ENCODE peak calls at places on chromosome 19, in seven cellular contexts. F, W, I, G, U, H and R are unnamed samples.
A peak's percentile ranks its signal among the peaks of the same experiment; 100 is the strongest.

GRCh38 chr19:38037151-38037611 is 130.2 kb downstream of the SIPA1L3 start:
- DNase-seq in F (no peak), W (no peak), I (no peak), G (no peak), U (peak; percentile 53), H (no peak), R (no peak)

GRCh38 chr19:33758541-33759013 is 38.1 kb upstream of the KCTD15 start:
- DNase-seq in F (no peak), W (no peak), I (no peak), G (peak; percentile 5), U (no peak), H (no peak), R (no peak)

GRCh38 chr19:8662263-8662662 is 31.8 kb downstream of the NFILZ start:
- DNase-seq in F (no peak), W (no peak), I (no peak), G (no peak), U (no peak), H (no peak), R (no peak)

GRCh38 chr19:46551175-46551574 is 50.0 kb upstream of the CALM3 start:
- DNase-seq in F (no peak), W (no peak), I (no peak), G (no peak), U (no peak), H (no peak), R (no peak)

GRCh38 chr19:29483944-29484581 is 41.7 kb upstream of the VSTM2B start:
- DNase-seq in F (peak; percentile 21), W (no peak), I (peak; percentile 39), G (no peak), U (no peak), H (peak; percentile 37), R (no peak)

GRCh38 chr19:3107658-3108057 is 13.5 kb downstream of the GNA11 start:
- DNase-seq in F (no peak), W (no peak), I (no peak), G (no peak), U (no peak), H (no peak), R (no peak)

GRCh38 chr19:41595258-41595889 is 19.4 kb downstream of the CEACAM21 start:
- DNase-seq in F (peak; percentile 62), W (no peak), I (peak; percentile 54), G (peak; percentile 74), U (peak; percentile 81), H (peak; percentile 52), R (peak; percentile 66)

GRCh38 chr19:40235238-40236025 is 8.9 kb upstream of the CCNP start:
- DNase-seq in F (peak; percentile 14), W (no peak), I (peak; percentile 60), G (no peak), U (no peak), H (no peak), R (no peak)

GRCh38 chr19:8253678-8254077 is 44.5 kb downstream of the CERS4 start:
- DNase-seq in F (no peak), W (no peak), I (no peak), G (peak; percentile 23), U (no peak), H (no peak), R (no peak)

GRCh38 chr19:40502647-40503046 is 35.8 kb downstream of the SPTBN4 start:
- DNase-seq in F (peak; percentile 69), W (no peak), I (peak; percentile 72), G (no peak), U (no peak), H (no peak), R (peak; percentile 50)

GRCh38 chr19:41699231-41699967 is 9.0 kb upstream of the CEACAM5 start:
- DNase-seq in F (no peak), W (no peak), I (peak; percentile 20), G (no peak), U (no peak), H (no peak), R (no peak)

GRCh38 chr19:49205114-49205513 is 47.5 kb downstream of the TRPM4 start:
- DNase-seq in F (no peak), W (no peak), I (no peak), G (no peak), U (no peak), H (no peak), R (no peak)

GRCh38 chr19:12789904-12790619 is 1.2 kb upstream of the JUNB start:
- DNase-seq in F (peak; percentile 98), W (peak; percentile 95), I (peak; percentile 98), G (peak; percentile 93), U (peak; percentile 98), H (peak; percentile 97), R (peak; percentile 93)

GRCh38 chr19:12788025-12788681 is 3.1 kb upstream of the JUNB start:
- DNase-seq in F (no peak), W (no peak), I (no peak), G (no peak), U (peak; percentile 58), H (no peak), R (no peak)

GRCh38 chr19:12789098-12789903 is 2.0 kb upstream of the JUNB start:
- DNase-seq in F (peak; percentile 58), W (no peak), I (no peak), G (peak; percentile 18), U (peak; percentile 67), H (no peak), R (no peak)

GRCh38 chr19:12787458-12787857 is 3.8 kb upstream of the JUNB start:
- DNase-seq in F (no peak), W (no peak), I (no peak), G (no peak), U (no peak), H (no peak), R (no peak)

GRCh38 chr19:12788682-12789097 is 2.6 kb upstream of the JUNB start:
- DNase-seq in F (peak; percentile 73), W (no peak), I (peak; percentile 59), G (peak; percentile 75), U (peak; percentile 88), H (no peak), R (peak; percentile 15)
- H4K8ac ChIP-seq in F (no peak overlapping the region), W (no peak overlapping the region), I (no peak overlapping the region), G (peak overlapping the region; percentile 93), U (peak overlapping the region; percentile 84), H (no peak overlapping the region), R (peak overlapping the region; percentile 55)

GRCh38 chr19:55690109-55690768 is 15.2 kb downstream of the EPN1 start:
- DNase-seq in F (no peak), W (no peak), I (no peak), G (no peak), U (no peak), H (no peak), R (no peak)
- H4K8ac ChIP-seq in F (no peak overlapping the region), W (no peak overlapping the region), I (no peak overlapping the region), G (no peak overlapping the region), U (no peak overlapping the region), H (no peak overlapping the region), R (no peak overlapping the region)

DNA sequence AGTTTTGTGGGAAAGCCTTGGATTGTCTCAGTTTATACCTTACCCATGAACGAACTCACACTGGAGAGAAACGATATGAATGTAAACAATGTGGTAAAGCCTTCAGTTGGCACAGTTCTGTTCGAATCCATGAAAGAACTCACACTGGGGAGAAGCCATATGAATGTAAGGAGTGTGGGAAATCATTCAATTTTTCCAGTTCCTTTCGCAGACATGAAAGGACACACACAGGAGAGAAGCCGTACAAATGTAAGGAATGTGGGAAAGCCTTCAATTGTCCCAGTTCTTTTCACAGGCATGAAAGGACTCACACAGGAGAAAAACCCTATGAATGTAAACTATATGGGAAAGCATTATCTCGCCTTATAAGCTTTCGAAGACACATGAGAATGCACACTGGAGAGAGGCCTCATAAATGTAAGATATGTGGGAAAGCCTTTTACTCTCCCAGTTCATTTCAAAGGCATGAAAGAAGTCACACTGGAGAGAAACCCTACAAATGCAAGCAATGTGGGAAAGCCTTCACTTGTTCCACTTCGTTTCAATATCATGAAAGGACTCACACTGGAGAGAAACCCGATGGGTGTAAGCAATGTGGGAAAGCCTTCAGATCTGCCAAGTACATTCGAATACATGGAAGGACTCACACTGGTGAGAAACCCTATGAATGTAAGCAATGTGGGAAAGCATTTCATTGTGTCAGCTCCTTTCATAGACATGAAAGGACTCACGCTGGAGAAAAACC is 7.5 kb upstream of the ZNF440 start:
- DNase-seq in F (no peak), W (no peak), I (no peak), G (no peak), U (no peak), H (no peak), R (no peak)
- H4K8ac ChIP-seq in F (no peak overlapping the region), W (no peak overlapping the region), I (no peak overlapping the region), G (no peak overlapping the region), U (no peak overlapping the region), H (no peak overlapping the region), R (no peak overlapping the region)

DNA sequence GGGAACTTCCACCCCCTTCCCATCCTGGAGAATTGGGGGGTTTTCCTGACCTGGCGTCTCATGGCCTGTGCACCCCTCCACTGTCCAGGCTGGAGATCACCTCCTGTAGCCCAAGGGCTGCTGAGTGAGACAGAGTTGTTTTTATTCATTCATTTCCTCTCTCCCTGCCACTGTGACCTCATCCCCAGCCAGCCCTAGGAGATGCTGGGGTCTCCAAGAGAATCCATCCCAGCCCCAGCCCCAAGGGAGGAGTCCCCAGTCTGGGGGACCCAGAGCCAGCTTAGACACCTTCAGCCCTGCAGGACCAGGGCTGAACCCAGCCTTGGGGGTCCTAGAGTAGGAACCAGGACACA is 4.2 kb downstream of the FCHO1 start:
- DNase-seq in F (no peak), W (no peak), I (no peak), G (no peak), U (no peak), H (no peak), R (no peak)
- H4K8ac ChIP-seq in F (no peak overlapping the region), W (no peak overlapping the region), I (no peak overlapping the region), G (no peak overlapping the region), U (no peak overlapping the region), H (peak overlapping the region; percentile 48), R (no peak overlapping the region)

GRCh38 chr19:28208745-28209144 is 1004.2 kb downstream of the UQCRFS1 start:
- DNase-seq in F (no peak), W (no peak), I (peak; percentile 32), G (no peak), U (no peak), H (no peak), R (no peak)
- H4K8ac ChIP-seq in F (no peak overlapping the region), W (no peak overlapping the region), I (no peak overlapping the region), G (no peak overlapping the region), U (peak overlapping the region; percentile 23), H (no peak overlapping the region), R (no peak overlapping the region)

DNA sequence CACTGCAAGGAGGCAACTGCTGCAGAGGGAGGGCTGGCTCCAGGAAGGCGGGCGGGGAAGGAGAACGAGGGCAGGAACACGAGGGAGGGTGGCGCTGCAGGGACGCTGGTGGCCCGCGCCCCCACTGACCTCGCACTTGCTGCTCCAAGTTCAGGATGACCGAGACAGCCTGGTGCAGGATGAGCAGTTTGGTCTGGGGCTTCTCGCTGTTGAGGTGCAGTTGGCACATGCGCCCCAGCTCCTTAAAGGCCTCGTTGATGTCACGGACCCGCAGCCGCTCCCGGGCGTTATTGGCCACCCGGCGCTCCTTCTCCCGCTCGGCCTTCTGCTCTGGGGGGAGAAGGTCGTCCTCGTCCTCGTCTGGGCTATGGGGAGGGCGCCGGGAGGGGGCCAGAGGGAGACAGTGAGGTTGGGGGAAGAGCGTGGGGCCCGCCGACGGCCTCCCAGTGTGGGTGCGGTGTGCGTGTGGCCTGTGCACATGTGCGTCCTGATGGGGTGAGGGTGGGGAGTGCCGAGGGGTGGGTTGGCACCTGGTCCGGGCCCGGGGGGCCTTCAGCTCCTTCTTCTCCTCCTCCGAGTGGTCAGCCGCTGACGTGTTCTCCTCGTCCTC is 10.0 kb upstream of the UQCR11 start:
- DNase-seq in F (no peak), W (no peak), I (no peak), G (no peak), U (no peak), H (no peak), R (no peak)
- H4K8ac ChIP-seq in F (no peak overlapping the region), W (no peak overlapping the region), I (no peak overlapping the region), G (no peak overlapping the region), U (no peak overlapping the region), H (no peak overlapping the region), R (no peak overlapping the region)

GRCh38 chr19:45306040-45306439 is 16.6 kb downstream of the CKM start:
- DNase-seq in F (no peak), W (no peak), I (no peak), G (no peak), U (no peak), H (no peak), R (peak; percentile 18)
- H4K8ac ChIP-seq in F (no peak overlapping the region), W (no peak overlapping the region), I (no peak overlapping the region), G (no peak overlapping the region), U (no peak overlapping the region), H (no peak overlapping the region), R (no peak overlapping the region)